ENCODE peak calls at places on chromosomes 5 and 9, in five cellular contexts. Z, N, J, A and Y are unnamed samples.

GRCh38 chr5:139668064-139668880 is 20.1 kb downstream of the CXXC5 start:
- DNase-seq in Z (peak), N (no peak), J (peak), A (peak), Y (peak)

GRCh38 chr9:106892632-106893031 is 29.7 kb downstream of the ZNF462 start:
- DNase-seq in Z (peak), N (peak), J (no peak), A (no peak), Y (no peak)

GRCh38 chr9:8115570-8115969 is 316.0 kb upstream of the DMAC1 start:
- DNase-seq in Z (no peak), N (no peak), J (no peak), A (no peak), Y (no peak)

GRCh38 chr5:13745508-13745907 is 199.0 kb downstream of the DNAH5 start:
- DNase-seq in Z (peak), N (peak), J (no peak), A (no peak), Y (no peak)

GRCh38 chr9:95073042-95073607 is 244.4 kb downstream of the FANCC start:
- DNase-seq in Z (peak), N (peak), J (no peak), A (peak), Y (no peak)

GRCh38 chr5:149437369-149438040 is 58.4 kb upstream of the IL17B start:
- DNase-seq in Z (no peak), N (no peak), J (no peak), A (no peak), Y (no peak)

GRCh38 chr9:119307471-119307870 is 61.8 kb downstream of the BRINP1 start:
- DNase-seq in Z (no peak), N (no peak), J (no peak), A (no peak), Y (no peak)

GRCh38 chr5:57082441-57083067 is 91.3 kb upstream of the GPBP1 start:
- DNase-seq in Z (peak), N (peak), J (no peak), A (no peak), Y (peak)

GRCh38 chr5:37724395-37725125 is 115.3 kb downstream of the GDNF start:
- DNase-seq in Z (peak), N (no peak), J (no peak), A (no peak), Y (no peak)

GRCh38 chr9:88373018-88373417 is 15.2 kb upstream of the SPIN1 start:
- DNase-seq in Z (peak), N (no peak), J (no peak), A (no peak), Y (no peak)

GRCh38 chr5:50953290-50953689 is 286.9 kb downstream of the PARP8 start:
- DNase-seq in Z (no peak), N (no peak), J (no peak), A (no peak), Y (no peak)